ENCODE peak calls at places on chromosome 11, in seven cellular contexts. Y is mesendoderm, A is IMR-90, E is H1, N is H9, I is mesenchymal stem cell, C is trophoblast cell. P is an unnamed sample.

GRCh38 chr11:70482529-70482917 is 84.2 kb downstream of the CTTN start:
- DNase-seq in Y (no peak), A (peak; percentile 11), E (no peak), N (no peak), I (no peak), C (no peak), P (no peak)

GRCh38 chr11:118305726-118306125 is 1.2 kb downstream of the CD3E start:
- DNase-seq in Y (no peak), A (no peak), E (no peak), N (no peak), I (no peak), C (no peak), P (no peak)

GRCh38 chr11:104705475-104706195 is 192.6 kb downstream of the CASP12 start:
- DNase-seq in Y (no peak), A (peak; percentile 18), E (no peak), N (no peak), I (peak; percentile 39), C (peak; percentile 8), P (no peak)

GRCh38 chr11:133992121-133992520 is 35.4 kb upstream of the IGSF9B start:
- DNase-seq in Y (peak; percentile 57), A (no peak), E (no peak), N (no peak), I (no peak), C (peak; percentile 100), P (no peak)

GRCh38 chr11:73342633-73343032 is 33.6 kb upstream of the RELT start:
- DNase-seq in Y (no peak), A (no peak), E (no peak), N (peak; percentile 45), I (no peak), C (no peak), P (no peak)

GRCh38 chr11:120929664-120930154 is 94.2 kb upstream of the TBCEL start:
- DNase-seq in Y (peak; percentile 98), A (peak; percentile 26), E (peak; percentile 88), N (peak; percentile 91), I (peak; percentile 55), C (peak; percentile 75), P (peak; percentile 73)

GRCh38 chr11:27910186-27910941 is 197.6 kb downstream of the KIF18A start:
- DNase-seq in Y (peak; percentile 78), A (peak; percentile 84), E (no peak), N (no peak), I (peak; percentile 84), C (peak; percentile 18), P (no peak)

GRCh38 chr11:31649567-31649966 is 140.0 kb downstream of the ELP4 start:
- DNase-seq in Y (no peak), A (no peak), E (no peak), N (no peak), I (no peak), C (no peak), P (no peak)

GRCh38 chr11:68581439-68581838 is 102.9 kb upstream of the GAL start:
- DNase-seq in Y (no peak), A (no peak), E (no peak), N (no peak), I (no peak), C (no peak), P (no peak)

GRCh38 chr11:81197396-81197795 is 1536.3 kb downstream of the FAM181B start:
- DNase-seq in Y (no peak), A (no peak), E (no peak), N (peak; percentile 26), I (no peak), C (no peak), P (no peak)

GRCh38 chr11:69477111-69477510 is 4.4 kb upstream of the LINC01488 start:
- DNase-seq in Y (no peak), A (no peak), E (no peak), N (no peak), I (no peak), C (no peak), P (no peak)

GRCh38 chr11:818396-819128 is at the start of gene PNPLA2:
- DNase-seq in Y (no peak), A (no peak), E (peak; percentile 69), N (no peak), I (no peak), C (peak; percentile 44), P (no peak)

GRCh38 chr11:124678416-124678815 is 4.7 kb downstream of the SPA17 start:
- DNase-seq in Y (no peak), A (no peak), E (no peak), N (no peak), I (no peak), C (no peak), P (no peak)

GRCh38 chr11:23502821-23503220 is 642.5 kb upstream of the CCDC179 start:
- DNase-seq in Y (peak; percentile 4), A (peak; percentile 43), E (no peak), N (no peak), I (no peak), C (no peak), P (no peak)

GRCh38 chr11:64227405-64227956 is 1.4 kb downstream of the NUDT22 start:
- DNase-seq in Y (no peak), A (no peak), E (no peak), N (no peak), I (no peak), C (peak; percentile 60), P (no peak)

GRCh38 chr11:87463486-87464102 is 425.9 kb downstream of the TMEM135 start:
- DNase-seq in Y (peak; percentile 86), A (peak; percentile 36), E (no peak), N (peak; percentile 56), I (no peak), C (peak; percentile 49), P (peak; percentile 27)

GRCh38 chr11:16968196-16968595 is 46.0 kb downstream of the PLEKHA7 start:
- DNase-seq in Y (no peak), A (no peak), E (no peak), N (no peak), I (no peak), C (no peak), P (no peak)
- H2BK120ac ChIP-seq in Y (no peak overlapping the region), A (no peak overlapping the region), E (no peak overlapping the region), N (no peak overlapping the region), I (no peak overlapping the region), C (no peak overlapping the region), P (no peak overlapping the region)

DNA sequence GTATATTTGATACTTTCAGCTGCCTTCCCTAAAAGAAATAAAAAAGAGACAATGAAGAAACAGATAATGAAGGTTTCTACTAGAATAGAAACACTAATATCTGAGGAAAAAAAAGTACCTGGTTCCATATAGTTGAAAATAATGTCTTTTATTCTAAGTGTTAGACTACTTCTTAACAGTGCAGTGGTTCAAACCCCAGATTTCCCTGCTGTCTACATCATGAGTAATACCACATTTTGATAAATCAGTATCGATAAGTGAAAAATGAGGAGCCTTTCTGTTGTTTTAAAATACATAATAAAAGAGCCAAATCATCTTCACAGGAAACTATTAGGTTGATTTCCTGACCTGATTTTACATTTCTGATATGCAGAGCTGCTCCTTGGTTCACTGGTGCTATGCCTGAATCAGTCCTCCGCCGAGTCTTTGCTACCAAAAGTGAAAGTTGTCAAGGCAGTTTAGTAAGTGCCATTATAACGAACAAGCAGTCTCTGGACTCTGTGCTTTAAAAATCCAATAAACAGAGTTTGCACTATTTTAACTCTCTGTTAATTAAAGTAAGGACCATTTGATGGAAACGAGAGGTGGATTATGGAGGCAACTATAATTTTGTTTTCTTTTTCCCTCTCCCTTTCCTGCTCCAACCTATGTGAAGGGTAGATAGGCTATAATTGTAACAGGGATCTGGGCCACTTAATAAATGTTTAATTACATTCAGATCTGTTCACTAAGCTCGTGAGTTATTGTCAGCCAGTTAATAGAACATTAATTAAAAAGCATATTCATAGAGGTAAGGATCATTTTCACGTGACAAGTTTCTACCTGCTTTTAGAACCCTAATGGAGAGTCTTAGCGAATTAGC is 724.5 kb upstream of the RAG2 start:
- DNase-seq in Y (no peak), A (no peak), E (no peak), N (no peak), I (no peak), C (no peak), P (no peak)
- H3K4ac ChIP-seq in Y (no peak overlapping the region), A (no peak overlapping the region), E (no peak overlapping the region), N (no peak overlapping the region), I (no peak overlapping the region), C (no peak overlapping the region), P (no peak overlapping the region)

GRCh38 chr11:83156996-83157754 is at the start of gene PCF11:
- DNase-seq in Y (no peak), A (no peak), E (peak; percentile 88), N (no peak), I (no peak), C (no peak), P (no peak)
- H3K4me1 ChIP-seq in Y (peaks cover 6% of the 10 kb centered on the region), A (peaks cover 3% of the 10 kb centered on the region), E (peaks cover 4% of the 10 kb centered on the region), N (peaks cover 2% of the 10 kb centered on the region), I (peaks cover 2% of the 10 kb centered on the region), C (peaks cover 4% of the 10 kb centered on the region), P (peaks cover 13% of the 10 kb centered on the region)

DNA sequence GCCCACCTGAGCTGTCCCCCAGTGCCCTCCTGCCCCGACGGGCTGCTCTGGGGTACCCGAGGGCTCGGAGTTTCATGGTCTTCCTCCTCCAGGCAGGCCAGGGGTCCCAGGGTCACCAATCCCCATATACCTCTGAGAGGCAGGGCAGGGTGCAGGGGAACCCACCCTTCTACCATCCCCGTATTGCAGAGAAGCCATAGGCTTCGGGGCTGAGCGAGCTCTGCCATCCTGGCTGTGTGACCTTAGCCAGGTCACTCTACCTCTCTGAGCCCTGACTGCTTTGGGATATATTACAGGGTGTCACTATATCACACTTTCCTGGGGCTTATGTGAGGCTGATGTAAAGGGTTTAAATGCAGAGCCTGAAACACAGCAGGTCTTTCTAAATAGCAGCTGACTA is 57.4 kb downstream of the NAT10 start:
- DNase-seq in Y (no peak), A (no peak), E (no peak), N (no peak), I (no peak), C (no peak), P (no peak)
- H2BK120ac ChIP-seq in Y (no peak overlapping the region), A (no peak overlapping the region), E (no peak overlapping the region), N (no peak overlapping the region), I (no peak overlapping the region), C (no peak overlapping the region), P (no peak overlapping the region)

GRCh38 chr11:60078742-60079141 is 9.7 kb upstream of the MS4A2 start:
- DNase-seq in Y (no peak), A (no peak), E (no peak), N (no peak), I (no peak), C (no peak), P (no peak)
- H3K4ac ChIP-seq in Y (no peak overlapping the region), A (no peak overlapping the region), E (no peak overlapping the region), N (no peak overlapping the region), I (no peak overlapping the region), C (no peak overlapping the region), P (no peak overlapping the region)